ENCODE peak calls at places on chromosomes 13 and 19, in eight cellular contexts. K is WERI-Rb-1, F is dorsolateral prefrontal cortex, H is cardiac muscle cell, Y is neuronal stem cell, J is AG04450, P is substantia nigra, E is psoas muscle. S is an unnamed sample.

GRCh38 chr19:5217171-5217570 is 123.4 kb downstream of the PTPRS start:
- DNase-seq in K (no peak), F (no peak), H (no peak), Y (no peak), J (no peak), P (no peak), E (no peak), S (no peak)

GRCh38 chr19:34513767-34514166 is 32.2 kb downstream of the WTIP start:
- DNase-seq in K (no peak), F (no peak), H (no peak), Y (no peak), J (no peak), P (no peak), E (no peak), S (no peak)

GRCh38 chr13:99067160-99067985 is 89.5 kb upstream of the DOCK9 start:
- DNase-seq in K (no peak), F (no peak), H (no peak), Y (no peak), J (no peak), P (no peak), E (no peak), S (peak; percentile 60)

GRCh38 chr13:27354379-27354778 is 70.0 kb upstream of the GTF3A start:
- DNase-seq in K (no peak), F (no peak), H (no peak), Y (no peak), J (peak; percentile 39), P (no peak), E (no peak), S (no peak)

GRCh38 chr19:3556978-3557460 is 367 bp downstream of the MFSD12 start:
- DNase-seq in K (peak; percentile 47), F (no peak), H (peak; percentile 41), Y (no peak), J (no peak), P (no peak), E (peak; percentile 61), S (no peak)

GRCh38 chr13:87666826-87667225 is 4.3 kb upstream of the SLITRK5 start:
- DNase-seq in K (no peak), F (no peak), H (no peak), Y (no peak), J (no peak), P (no peak), E (no peak), S (no peak)

GRCh38 chr13:50635504-50635903 is 208.0 kb downstream of the DLEU7 start:
- DNase-seq in K (no peak), F (no peak), H (no peak), Y (no peak), J (no peak), P (no peak), E (no peak), S (no peak)

GRCh38 chr19:1161716-1162115 is 12.4 kb downstream of the SBNO2 start:
- DNase-seq in K (peak; percentile 67), F (no peak), H (no peak), Y (no peak), J (no peak), P (no peak), E (peak; percentile 82), S (no peak)

GRCh38 chr13:51816604-51817254 is 12.8 kb upstream of the DHRS12 start:
- DNase-seq in K (no peak), F (no peak), H (no peak), Y (no peak), J (no peak), P (no peak), E (no peak), S (no peak)

GRCh38 chr13:20441879-20442278 is 83.8 kb downstream of the CRYL1 start:
- DNase-seq in K (no peak), F (no peak), H (no peak), Y (peak; percentile 18), J (peak; percentile 4), P (no peak), E (no peak), S (peak; percentile 60)

GRCh38 chr13:39329182-39329639 is 273.8 kb downstream of the LHFPL6 start:
- DNase-seq in K (no peak), F (no peak), H (no peak), Y (no peak), J (no peak), P (no peak), E (no peak), S (no peak)

GRCh38 chr13:80584306-80584705 is 243.4 kb upstream of the SPRY2 start:
- DNase-seq in K (no peak), F (no peak), H (no peak), Y (no peak), J (no peak), P (no peak), E (no peak), S (no peak)

GRCh38 chr13:50677687-50678463 is 165.6 kb downstream of the DLEU7 start:
- DNase-seq in K (no peak), F (peak; percentile 53), H (no peak), Y (no peak), J (no peak), P (peak; percentile 62), E (no peak), S (no peak)

GRCh38 chr13:114027046-114027760 is 53.3 kb upstream of the C13orf46 start:
- DNase-seq in K (no peak), F (no peak), H (no peak), Y (no peak), J (no peak), P (no peak), E (peak; percentile 66), S (no peak)

GRCh38 chr19:51065221-51065960 is 499 bp upstream of the KLK13 start:
- DNase-seq in K (no peak), F (no peak), H (no peak), Y (no peak), J (no peak), P (no peak), E (no peak), S (no peak)

GRCh38 chr13:102286326-102286725 is 115.5 kb downstream of the FGF14 start:
- DNase-seq in K (no peak), F (no peak), H (no peak), Y (no peak), J (peak; percentile 74), P (no peak), E (no peak), S (peak; percentile 95)

GRCh38 chr13:25882732-25883357 is 169.0 kb downstream of the SHISA2 start:
- DNase-seq in K (no peak), F (no peak), H (no peak), Y (no peak), J (no peak), P (no peak), E (no peak), S (no peak)

GRCh38 chr19:35994868-35995654 is at the start of gene SDHAF1:
- DNase-seq in K (peak; percentile 96), F (peak; percentile 99), H (peak; percentile 96), Y (peak; percentile 88), J (peak; percentile 61), P (peak; percentile 93), E (peak; percentile 98), S (peak; percentile 26)

GRCh38 chr19:40119380-40119779 is 28.6 kb upstream of the ZNF780A start:
- DNase-seq in K (no peak), F (no peak), H (no peak), Y (no peak), J (no peak), P (no peak), E (no peak), S (no peak)

DNA sequence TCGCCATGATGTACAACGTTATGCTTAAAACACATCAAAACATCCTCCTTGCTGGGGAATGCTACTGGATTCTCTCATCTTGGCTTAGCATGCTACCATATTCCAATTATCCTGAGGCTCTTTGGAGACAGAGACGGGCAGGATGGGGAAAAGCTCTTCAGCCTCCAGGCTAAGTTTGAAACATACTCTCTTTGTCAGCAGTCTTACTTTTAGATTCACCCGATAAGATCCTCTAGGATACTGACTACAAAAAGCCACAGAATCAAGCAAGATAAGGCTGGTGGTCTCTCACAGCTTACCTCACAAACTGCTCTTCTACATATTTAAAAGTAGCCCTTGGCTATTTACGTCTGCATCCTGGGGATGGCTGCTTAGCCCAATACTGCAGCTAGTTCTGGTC is 72.8 kb upstream of the LRCH1 start:
- DNase-seq in K (no peak), F (no peak), H (no peak), Y (no peak), J (no peak), P (no peak), E (no peak), S (no peak)
- H3K27ac ChIP-seq in K (no peak overlapping the region), F (no peak overlapping the region), H (no peak overlapping the region), Y (no peak overlapping the region), J (no peak overlapping the region), P (no peak overlapping the region), E (no peak overlapping the region), S (no peak overlapping the region)

DNA sequence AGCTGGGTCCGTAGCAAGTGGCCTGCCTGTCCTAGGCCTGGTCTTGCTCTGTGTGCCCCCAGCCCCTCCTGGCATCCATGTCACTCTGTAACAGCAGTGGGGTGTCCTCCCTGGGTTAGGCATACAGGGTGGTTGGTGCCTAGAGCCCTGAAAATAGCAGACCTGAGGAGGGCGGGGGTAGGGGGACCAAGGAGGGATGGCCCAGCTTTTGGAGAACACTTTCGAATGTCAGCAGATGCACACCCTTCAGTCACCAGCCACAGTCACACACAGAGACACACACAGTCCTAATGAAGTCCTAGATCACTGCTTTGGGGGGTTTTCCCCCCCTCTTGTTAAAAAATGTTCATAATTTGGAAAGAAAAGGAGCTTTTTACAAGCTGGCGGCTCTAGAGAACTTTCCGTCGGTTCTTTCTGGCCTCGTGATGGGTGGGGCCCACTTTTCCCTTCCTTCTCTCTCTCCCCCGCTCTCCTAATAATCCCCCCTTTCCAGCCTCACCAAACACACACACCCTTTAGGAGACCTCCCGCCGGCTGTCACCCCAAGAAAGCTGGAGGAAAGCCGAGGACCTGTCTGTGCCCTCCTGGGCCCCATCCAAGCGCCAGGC is 47.9 kb downstream of the LYL1 start:
- DNase-seq in K (no peak), F (no peak), H (no peak), Y (no peak), J (no peak), P (no peak), E (no peak), S (no peak)
- H3K27ac ChIP-seq in K (peak overlapping the region; percentile 77), F (peak overlapping the region; percentile 100), H (no peak overlapping the region), Y (no peak overlapping the region), J (peak overlapping the region; percentile 98), P (peak overlapping the region; percentile 86), E (peak overlapping the region; percentile 81), S (peak overlapping the region; percentile 88)

GRCh38 chr13:36131215-36131930 is at the start of gene DCLK1:
- DNase-seq in K (peak; percentile 70), F (peak; percentile 76), H (peak; percentile 63), Y (peak; percentile 56), J (no peak), P (no peak), E (peak; percentile 76), S (no peak)
- H3K27ac ChIP-seq in K (no peak within 1 kb of the TSS), F (peak within 1 kb of the TSS; percentile 70), H (no peak within 1 kb of the TSS), Y (no peak within 1 kb of the TSS), J (no peak within 1 kb of the TSS), P (no peak within 1 kb of the TSS), E (no peak within 1 kb of the TSS), S (no peak within 1 kb of the TSS)

GRCh38 chr19:57888494-57889231 is at the start of gene ZNF814:
- DNase-seq in K (peak; percentile 92), F (peak; percentile 83), H (peak; percentile 94), Y (peak; percentile 86), J (peak; percentile 47), P (peak; percentile 73), E (peak; percentile 77), S (no peak)

GRCh38 chr19:57887195-57887941 is 1.5 kb downstream of the ZNF814 start:
- DNase-seq in K (peak; percentile 40), F (no peak), H (peak; percentile 50), Y (peak; percentile 17), J (no peak), P (no peak), E (no peak), S (no peak)

GRCh38 chr19:57886046-57886445 is 2.8 kb downstream of the ZNF814 start:
- DNase-seq in K (no peak), F (no peak), H (peak; percentile 62), Y (no peak), J (no peak), P (no peak), E (no peak), S (no peak)

GRCh38 chr19:57888107-57888493 is 737 bp downstream of the ZNF814 start:
- DNase-seq in K (no peak), F (no peak), H (peak; percentile 9), Y (no peak), J (no peak), P (no peak), E (no peak), S (no peak)
- H3K27ac ChIP-seq in K (peak overlapping the region; percentile 88), F (no peak overlapping the region), H (peak overlapping the region; percentile 91), Y (peak overlapping the region; percentile 76), J (no peak overlapping the region), P (no peak overlapping the region), E (peak overlapping the region; percentile 75), S (peak overlapping the region; percentile 46)

S was measured in epithelial cell of prostate.